ENCODE peak calls at places on chromosomes 6 and 20, in ten cellular contexts. L, I, V, M, E, D, U, W, X and H are unnamed samples. For H3K27me3 and H3K36me3, the result is how much of the 10 kb centered on the place peaks cover.

GRCh38 chr6:157034433-157035230 is 257.5 kb downstream of the ARID1B start:
- DNase-seq in L (no peak), I (no peak), V (no peak), M (peak), E (no peak), D (peak), U (peak), W (no peak), X (peak), H (peak)

GRCh38 chr6:163543311-163543710 is 128.8 kb downstream of the QKI start:
- DNase-seq in L (no peak), I (no peak), V (no peak), M (no peak), E (no peak), D (no peak), U (no peak), W (no peak), X (no peak), H (peak)

GRCh38 chr6:150298676-150299075 is 70.1 kb upstream of the IYD start:
- DNase-seq in L (no peak), I (no peak), V (no peak), M (no peak), E (no peak), D (no peak), U (no peak), W (no peak), X (no peak), H (no peak)

GRCh38 chr20:46099491-46100287 is 9.9 kb upstream of the NCOA5 start:
- DNase-seq in L (no peak), I (no peak), V (no peak), M (no peak), E (no peak), D (no peak), U (no peak), W (peak), X (peak), H (peak)

GRCh38 chr6:160128125-160128683 is 6.6 kb downstream of the SLC22A1 start:
- DNase-seq in L (no peak), I (no peak), V (no peak), M (no peak), E (no peak), D (no peak), U (no peak), W (no peak), X (no peak), H (no peak)

GRCh38 chr6:89281779-89282246 is 33.3 kb downstream of the GABRR2 start:
- DNase-seq in L (peak), I (peak), V (no peak), M (peak), E (no peak), D (no peak), U (peak), W (peak), X (peak), H (peak)

GRCh38 chr20:44736170-44737021 is 9.3 kb upstream of the KCNK15 start:
- DNase-seq in L (no peak), I (peak), V (no peak), M (peak), E (no peak), D (peak), U (peak), W (peak), X (peak), H (peak)

GRCh38 chr20:56896447-56896846 is 267.3 kb downstream of the TFAP2C start:
- DNase-seq in L (no peak), I (no peak), V (no peak), M (no peak), E (no peak), D (no peak), U (no peak), W (no peak), X (no peak), H (no peak)

GRCh38 chr6:118750143-118750542 is 98.8 kb upstream of the CEP85L start:
- DNase-seq in L (no peak), I (no peak), V (no peak), M (no peak), E (peak), D (no peak), U (no peak), W (no peak), X (no peak), H (no peak)

GRCh38 chr6:28922841-28923317 is 906 bp downstream of the TRIM27 start:
- DNase-seq in L (no peak), I (peak), V (no peak), M (peak), E (no peak), D (peak), U (peak), W (peak), X (peak), H (peak)

GRCh38 chr6:40882321-40882720 is 156.7 kb downstream of the UNC5CL start:
- DNase-seq in L (no peak), I (no peak), V (no peak), M (peak), E (no peak), D (peak), U (no peak), W (no peak), X (no peak), H (no peak)

GRCh38 chr20:62494537-62494936 is 18.7 kb upstream of the GATA5 start:
- DNase-seq in L (no peak), I (no peak), V (no peak), M (peak), E (no peak), D (no peak), U (no peak), W (no peak), X (no peak), H (no peak)

GRCh38 chr6:167495506-167496391 is 170.9 kb downstream of the TTLL2 start:
- DNase-seq in L (no peak), I (peak), V (no peak), M (no peak), E (no peak), D (no peak), U (no peak), W (no peak), X (no peak), H (no peak)

GRCh38 chr20:51280047-51280446 is 257.1 kb upstream of the KCNG1 start:
- DNase-seq in L (no peak), I (no peak), V (no peak), M (no peak), E (no peak), D (no peak), U (no peak), W (no peak), X (no peak), H (no peak)

GRCh38 chr6:151624071-151624470 is 130.3 kb downstream of the CCDC170 start:
- DNase-seq in L (no peak), I (no peak), V (no peak), M (no peak), E (no peak), D (no peak), U (no peak), W (no peak), X (no peak), H (no peak)
- H3K27me3 ChIP-seq in L (under half), I (under half), V (under half), M (under half), E (under half), D (under half), U (under half), W (under half), X (under half), H (under half)

GRCh38 chr6:33430991-33431879 is 11.4 kb downstream of the SYNGAP1 start:
- DNase-seq in L (peak), I (peak), V (no peak), M (peak), E (peak), D (peak), U (no peak), W (peak), X (peak), H (peak)

GRCh38 chr6:33428891-33429744 is 9.3 kb downstream of the SYNGAP1 start:
- DNase-seq in L (no peak), I (no peak), V (no peak), M (no peak), E (no peak), D (no peak), U (no peak), W (no peak), X (no peak), H (no peak)

GRCh38 chr6:33428219-33428890 is 8.5 kb downstream of the SYNGAP1 start:
- DNase-seq in L (peak), I (peak), V (no peak), M (peak), E (no peak), D (peak), U (peak), W (peak), X (peak), H (peak)

GRCh38 chr6:33430334-33430733 is 10.5 kb downstream of the SYNGAP1 start:
- DNase-seq in L (no peak), I (no peak), V (no peak), M (no peak), E (no peak), D (no peak), U (no peak), W (no peak), X (no peak), H (no peak)

DNA sequence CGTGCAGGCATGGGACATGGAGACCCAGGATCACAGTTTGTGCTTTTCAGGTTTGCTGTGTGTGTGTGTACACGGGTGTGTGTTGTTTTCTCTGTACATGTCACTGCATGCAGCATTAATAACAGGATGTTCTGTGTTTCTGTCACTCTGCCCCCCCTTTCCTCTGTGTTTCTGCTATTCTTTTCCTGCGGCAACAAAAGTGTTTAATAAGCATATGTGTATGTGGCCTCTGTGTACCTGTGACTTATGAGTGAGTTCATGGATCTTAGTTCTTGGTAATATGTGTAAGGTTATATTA is 9.8 kb downstream of the SYNGAP1 start:
- DNase-seq in L (no peak), I (no peak), V (no peak), M (no peak), E (no peak), D (no peak), U (no peak), W (no peak), X (no peak), H (no peak)
- H3K4me3 ChIP-seq in L (no peak), I (no peak), V (no peak), M (no peak), E (no peak), D (no peak), U (no peak), W (no peak), X (no peak), H (no peak)

GRCh38 chr20:64030371-64031134 is 5.4 kb upstream of the C20orf204 start:
- DNase-seq in L (no peak), I (no peak), V (no peak), M (no peak), E (no peak), D (peak), U (no peak), W (peak), X (no peak), H (no peak)
- H3K36me3 ChIP-seq in L (half or more), I (under half), V (under half), M (under half), E (half or more), D (under half), U (under half), W (under half), X (under half), H (under half)

DNA sequence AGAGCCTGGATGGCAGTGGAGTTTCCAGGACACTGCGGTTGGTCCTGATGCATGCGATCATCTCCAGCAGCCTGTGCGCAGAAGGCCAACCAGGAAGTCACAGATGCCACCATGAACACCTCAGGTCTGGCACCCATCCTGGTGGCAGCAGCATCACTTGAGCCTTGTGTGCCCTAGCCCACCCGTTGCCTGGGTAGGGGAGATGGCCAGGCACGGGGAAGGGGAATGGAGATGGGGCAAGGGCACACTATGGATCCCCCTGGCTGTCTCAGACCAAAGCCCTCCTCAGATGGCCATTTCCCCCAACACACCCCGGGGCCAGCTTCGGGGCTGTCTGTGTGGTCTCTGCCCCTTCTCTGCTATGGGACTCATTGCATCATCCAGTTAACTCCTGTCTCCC is 58.3 kb downstream of the GNAS-AS1 start:
- DNase-seq in L (no peak), I (no peak), V (no peak), M (no peak), E (no peak), D (no peak), U (no peak), W (no peak), X (no peak), H (no peak)
- H3K27me3 ChIP-seq in L (under half), I (half or more), V (under half), M (under half), E (under half), D (under half), U (half or more), W (under half), X (half or more), H (under half)